ENCODE peak calls at places on chromosomes 13 and 19, in five cellular contexts. U is Panc1; V is heart right ventricle; Z is left cardiac atrium; Q is activated CD4-positive, alpha-beta T cell treated with anti-CD3 and anti-CD28 coated beads for 36 hours. W is an unnamed sample.

GRCh38 chr13:50115695-50116094 is 100.5 kb downstream of the KCNRG start:
- ATAC-seq in V (no peak), U (no peak), Z (no peak), Q (no peak), W (no peak)

GRCh38 chr13:76754414-76754813 is 131.8 kb downstream of the KCTD12 start:
- ATAC-seq in U (no peak), V (peak), Z (peak), Q (no peak), W (peak)

GRCh38 chr13:40993987-40994386 is 25.1 kb downstream of the ELF1 start:
- ATAC-seq in Z (peak), Q (no peak), U (no peak), V (no peak), W (no peak)

GRCh38 chr19:5155586-5156210 is 184.9 kb downstream of the PTPRS start:
- ATAC-seq in Q (no peak), U (no peak), Z (no peak), V (no peak), W (no peak)

GRCh38 chr19:35871611-35872010 is 3.2 kb downstream of the APLP1 start:
- ATAC-seq in V (no peak), Z (no peak), U (no peak), Q (no peak), W (no peak)

GRCh38 chr13:50123515-50123861 is 108.2 kb downstream of the KCNRG start:
- ATAC-seq in Q (peak), U (no peak), V (no peak), Z (no peak), W (no peak)

GRCh38 chr19:1312732-1313694 is 27.3 kb downstream of the EFNA2 start:
- ATAC-seq in Z (no peak), U (peak), Q (no peak), V (no peak), W (no peak)

GRCh38 chr19:34995551-34995950 is 4.6 kb upstream of the GRAMD1A start:
- ATAC-seq in Q (no peak), V (no peak), U (no peak), Z (no peak), W (no peak)

GRCh38 chr19:46551175-46551574 is 50.0 kb upstream of the CALM3 start:
- ATAC-seq in V (peak), U (no peak), Q (no peak), Z (peak), W (no peak)

GRCh38 chr19:15613338-15613737 is 1.7 kb upstream of the CYP4F8 start:
- ATAC-seq in V (no peak), U (no peak), Z (no peak), Q (no peak), W (no peak)